ENCODE peak calls at places on chromosomes 4 and X, in five cellular contexts. M is tibial artery, B is K562, U is IMR-90, K is neural progenitor cell. D is an unnamed sample. For H3K4me1, the result is how much of the 10 kb centered on the place peaks cover.

GRCh38 chrX:65196758-65197371 is 220.6 kb upstream of the ZC4H2 start:
- DNase-seq in M (no peak), B (no peak), U (no peak), K (peak), D (peak)

GRCh38 chr4:25506032-25506571 is 129.0 kb downstream of the ANAPC4 start:
- DNase-seq in M (no peak), B (no peak), U (no peak), K (no peak), D (no peak)

GRCh38 chr4:149933120-149933519 is 117.5 kb upstream of the IQCM start:
- DNase-seq in M (no peak), B (no peak), U (no peak), K (no peak), D (no peak)

GRCh38 chr4:159534655-159535054 is 431.8 kb downstream of the RAPGEF2 start:
- DNase-seq in M (no peak), B (no peak), U (no peak), K (no peak), D (no peak)

GRCh38 chr4:76488905-76489798 is 54.1 kb downstream of the SHROOM3 start:
- DNase-seq in M (no peak), B (no peak), U (peak), K (no peak), D (peak)

GRCh38 chrX:27675493-27675892 is 85.3 kb downstream of the DCAF8L2 start:
- DNase-seq in M (no peak), B (no peak), U (peak), K (no peak), D (no peak)

GRCh38 chrX:133658244-133658911 is 243.1 kb upstream of the GPC4 start:
- DNase-seq in M (no peak), B (no peak), U (no peak), K (no peak), D (no peak)

GRCh38 chr4:80393246-80393969 is 57.9 kb downstream of the CFAP299 start:
- DNase-seq in M (no peak), B (no peak), U (peak), K (no peak), D (no peak)

GRCh38 chr4:179110356-179110755 is 1668.1 kb upstream of the AGA start:
- DNase-seq in M (no peak), B (no peak), U (peak), K (no peak), D (no peak)

GRCh38 chr4:186027405-186027804 is 41.6 kb upstream of the TLR3 start:
- DNase-seq in M (no peak), B (no peak), U (no peak), K (no peak), D (no peak)

GRCh38 chr4:174835536-174835935 is 6.5 kb upstream of the GLRA3 start:
- DNase-seq in M (no peak), B (no peak), U (no peak), K (no peak), D (no peak)

GRCh38 chr4:146134761-146135160 is 40.8 kb upstream of the LSM6 start:
- DNase-seq in M (no peak), B (no peak), U (no peak), K (peak), D (no peak)

GRCh38 chr4:87209182-87209581 is 11.2 kb downstream of the KLHL8 start:
- DNase-seq in M (no peak), B (no peak), U (no peak), K (no peak), D (no peak)

GRCh38 chrX:66674506-66674905 is 35.6 kb upstream of the EDA2R start:
- DNase-seq in M (no peak), B (no peak), U (no peak), K (no peak), D (no peak)

GRCh38 chr4:144594471-144594986 is 51.4 kb upstream of the HHIP start:
- DNase-seq in M (no peak), B (no peak), U (peak), K (no peak), D (no peak)

GRCh38 chrX:12901486-12901885 is 4.9 kb upstream of the TLR8 start:
- DNase-seq in M (no peak), B (peak), U (peak), K (peak), D (peak)

GRCh38 chr4:186304816-186305520 is 39.0 kb downstream of the F11 start:
- DNase-seq in M (no peak), B (no peak), U (peak), K (no peak), D (no peak)

GRCh38 chr4:153233761-153234371 is 29.6 kb downstream of the TRIM2 start:
- DNase-seq in M (no peak), B (no peak), U (peak), K (no peak), D (no peak)

GRCh38 chr4:163196904-163197505 is 30.3 kb upstream of the NAF1 start:
- DNase-seq in M (no peak), B (no peak), U (no peak), K (no peak), D (no peak)

GRCh38 chrX:71253253-71254091 is 468 bp downstream of the ZMYM3 start:
- DNase-seq in M (no peak), B (peak), U (peak), K (peak), D (peak)

GRCh38 chrX:146264763-146265375 is 447.2 kb downstream of the SLITRK2 start:
- DNase-seq in M (no peak), B (no peak), U (no peak), K (no peak), D (no peak)

GRCh38 chr4:170336238-170336775 is 246.6 kb upstream of the AADAT start:
- DNase-seq in M (no peak), B (no peak), U (no peak), K (no peak), D (no peak)

GRCh38 chr4:126697748-126698147 is 935.0 kb upstream of the INTU start:
- DNase-seq in M (no peak), B (no peak), U (peak), K (no peak), D (no peak)

GRCh38 chr4:74930166-74930565 is 2.8 kb upstream of the PARM1 start:
- DNase-seq in M (no peak), B (no peak), U (no peak), K (no peak), D (no peak)

GRCh38 chrX:65720580-65720979 is 53.1 kb downstream of the MSN start:
- DNase-seq in M (no peak), B (no peak), U (no peak), K (no peak), D (no peak)

GRCh38 chr4:154958621-154959358 is 177.7 kb downstream of the RBM46 start:
- DNase-seq in M (peak), B (no peak), U (no peak), K (no peak), D (no peak)

GRCh38 chr4:21554036-21554435 is 394.5 kb downstream of the KCNIP4 start:
- DNase-seq in M (no peak), B (no peak), U (no peak), K (no peak), D (no peak)

GRCh38 chr4:123362103-123362502 is 34.5 kb upstream of the SPRY1 start:
- DNase-seq in M (no peak), B (no peak), U (no peak), K (no peak), D (no peak)

GRCh38 chr4:123366144-123366748 is 30.3 kb upstream of the SPRY1 start:
- DNase-seq in M (no peak), B (no peak), U (no peak), K (no peak), D (no peak)

GRCh38 chr4:123365412-123365811 is 31.2 kb upstream of the SPRY1 start:
- DNase-seq in M (no peak), B (no peak), U (no peak), K (no peak), D (no peak)

GRCh38 chr4:123363729-123364128 is 32.9 kb upstream of the SPRY1 start:
- DNase-seq in M (no peak), B (no peak), U (no peak), K (no peak), D (no peak)

GRCh38 chr4:123364906-123365305 is 31.7 kb upstream of the SPRY1 start:
- DNase-seq in M (no peak), B (no peak), U (no peak), K (no peak), D (no peak)
- H3K4me1 ChIP-seq in M (under half), B (under half), U (under half), K (under half), D (under half)

DNA sequence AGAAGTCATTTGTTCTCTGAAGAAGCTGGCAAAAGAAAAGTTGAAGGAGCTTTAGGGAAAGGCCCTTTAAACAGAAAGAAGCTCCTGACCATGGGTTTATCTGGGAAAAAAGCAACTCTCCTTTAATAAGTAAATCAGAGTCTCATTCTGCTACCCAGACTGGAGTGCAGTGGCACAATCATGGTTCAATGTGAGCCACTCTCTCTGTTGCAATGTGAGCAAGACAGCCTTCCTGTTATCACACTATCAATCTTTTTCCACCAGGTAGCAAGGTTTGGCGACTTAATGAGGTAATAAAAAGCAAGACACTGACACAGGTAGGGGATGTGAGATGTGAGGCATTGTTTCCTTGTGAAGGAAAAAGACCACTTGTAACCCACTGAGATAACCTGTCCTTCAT is 111.3 kb downstream of the SYNPO2 start:
- DNase-seq in M (no peak), B (no peak), U (no peak), K (no peak), D (no peak)
- H3K4me3 ChIP-seq in M (no peak), B (no peak), U (no peak), K (no peak), D (no peak)

GRCh38 chr4:48047421-48047844 is 30.9 kb downstream of the NIPAL1 start:
- DNase-seq in M (no peak), B (no peak), U (no peak), K (no peak), D (no peak)
- H3K4me1 ChIP-seq in M (under half), B (under half), U (under half), K (under half), D (under half)

GRCh38 chr4:2061208-2062131 is 2.3 kb downstream of the NAT8L start:
- DNase-seq in M (no peak), B (no peak), U (no peak), K (no peak), D (peak)

GRCh38 chr4:2062168-2062807 is 3.2 kb downstream of the NAT8L start:
- DNase-seq in M (no peak), B (no peak), U (no peak), K (no peak), D (no peak)

GRCh38 chr4:2059034-2059725 is at the start of gene NAT8L:
- DNase-seq in M (no peak), B (peak), U (no peak), K (peak), D (peak)

GRCh38 chr4:2059726-2060577 is 825 bp downstream of the NAT8L start:
- DNase-seq in M (no peak), B (peak), U (no peak), K (peak), D (no peak)

DNA sequence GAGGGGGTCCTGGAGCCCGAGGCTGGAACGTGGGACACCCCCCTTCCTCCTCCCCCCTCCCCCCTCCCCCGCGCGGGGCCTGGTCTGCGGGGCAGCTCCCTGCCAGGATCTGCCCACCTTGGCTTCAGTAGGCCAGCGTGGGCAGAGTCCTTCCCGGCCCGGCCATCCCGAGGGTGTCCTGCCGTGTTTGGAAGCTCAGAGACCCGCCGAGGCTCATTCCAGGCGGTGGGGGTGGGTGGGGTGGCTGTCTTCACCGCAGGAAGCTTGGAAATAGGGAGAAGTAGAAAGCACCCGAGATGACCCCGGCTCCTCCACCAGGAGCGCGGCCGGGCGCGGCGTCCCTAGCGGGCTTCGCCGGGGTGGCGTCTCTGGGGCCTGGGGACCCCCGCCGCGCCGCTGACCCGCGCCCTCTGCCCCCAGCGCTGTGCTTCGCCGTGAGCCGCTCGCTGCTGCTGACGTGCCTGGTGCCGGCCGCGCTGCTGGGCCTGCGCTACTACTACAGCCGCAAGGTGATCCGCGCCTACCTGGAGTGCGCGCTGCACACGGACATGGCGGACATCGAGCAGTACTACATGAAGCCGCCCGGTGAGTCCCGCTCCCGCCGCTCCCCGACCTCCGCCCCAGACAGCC is 1.6 kb downstream of the NAT8L start:
- DNase-seq in M (no peak), B (no peak), U (no peak), K (peak), D (no peak)
- H3K4me3 ChIP-seq in M (no peak), B (no peak), U (no peak), K (peak), D (peak)